ENCODE peak calls at places on chromosomes 7 and 10, in four cellular contexts. Y is WTC11, J is HepG2, S is K562. T is an unnamed sample.

GRCh38 chr10:99532687-99533495 is at the start of gene NKX2-3:
- DNase-seq in Y (peak), J (no peak), S (peak), T (peak)

GRCh38 chr7:1508277-1508758 is 4.1 kb upstream of the INTS1 start:
- DNase-seq in Y (no peak), J (no peak), S (no peak), T (no peak)

GRCh38 chr7:28409716-28410627 is 2.3 kb upstream of the CREB5 start:
- DNase-seq in Y (peak), J (no peak), S (no peak), T (peak)

GRCh38 chr7:26500749-26501352 is 209.2 kb downstream of the SNX10 start:
- DNase-seq in Y (no peak), J (peak), S (no peak), T (no peak)

GRCh38 chr10:31318382-31318853 is 598 bp upstream of the ZEB1 start:
- DNase-seq in Y (peak), J (peak), S (peak), T (peak)

GRCh38 chr10:78177431-78178185 is 143.9 kb downstream of the RPS24 start:
- DNase-seq in Y (no peak), J (no peak), S (no peak), T (no peak)

GRCh38 chr7:67137464-67137863 is 140.8 kb downstream of the TYW1 start:
- DNase-seq in Y (no peak), J (no peak), S (no peak), T (no peak)

GRCh38 chr10:15898046-15898445 is 37.7 kb upstream of the MINDY3 start:
- DNase-seq in Y (no peak), J (no peak), S (peak), T (peak)

GRCh38 chr10:11472158-11472753 is 139.2 kb downstream of the USP6NL start:
- DNase-seq in Y (peak), J (peak), S (peak), T (peak)

GRCh38 chr10:2920638-2921037 is 146.7 kb upstream of the PFKP start:
- DNase-seq in Y (no peak), J (no peak), S (no peak), T (no peak)

GRCh38 chr7:135382162-135382561 is 127.7 kb downstream of the CNOT4 start:
- DNase-seq in Y (no peak), J (no peak), S (no peak), T (no peak)

GRCh38 chr7:3888096-3888495 is 587.0 kb downstream of the SDK1 start:
- DNase-seq in Y (no peak), J (no peak), S (no peak), T (no peak)

GRCh38 chr7:84454174-84454959 is 259.8 kb upstream of the SEMA3A start:
- DNase-seq in Y (no peak), J (no peak), S (no peak), T (no peak)

GRCh38 chr10:21183025-21183424 is 285.9 kb upstream of the NEBL start:
- DNase-seq in Y (no peak), J (no peak), S (no peak), T (no peak)

GRCh38 chr7:14507617-14508016 is 394.9 kb downstream of the DGKB start:
- DNase-seq in Y (no peak), J (no peak), S (no peak), T (no peak)

GRCh38 chr10:8056891-8057331 is 2.4 kb downstream of the GATA3 start:
- DNase-seq in Y (no peak), J (no peak), S (no peak), T (no peak)

GRCh38 chr7:74586258-74587200 is 71.0 kb upstream of the GTF2I start:
- DNase-seq in Y (no peak), J (no peak), S (no peak), T (no peak)

GRCh38 chr7:74585844-74586243 is 71.7 kb upstream of the GTF2I start:
- DNase-seq in Y (no peak), J (no peak), S (no peak), T (no peak)

GRCh38 chr7:74587435-74588126 is 69.9 kb upstream of the GTF2I start:
- DNase-seq in Y (peak), J (no peak), S (peak), T (no peak)

GRCh38 chr7:74590814-74591213 is 66.7 kb upstream of the GTF2I start:
- DNase-seq in Y (no peak), J (no peak), S (no peak), T (no peak)
- TF ChIP-seq ELF4 in Y (no peak), J (no peak), S (no peak), T (no peak)

GRCh38 chr10:114632869-114633715 is 25.0 kb downstream of the ABLIM1 start:
- DNase-seq in Y (no peak), J (peak), S (no peak), T (peak)

GRCh38 chr10:114635797-114636550 is 22.1 kb downstream of the ABLIM1 start:
- DNase-seq in Y (no peak), J (no peak), S (no peak), T (no peak)

GRCh38 chr10:114634607-114634974 is 23.5 kb downstream of the ABLIM1 start:
- DNase-seq in Y (no peak), J (peak), S (peak), T (peak)

GRCh38 chr10:114631678-114632417 is 26.2 kb downstream of the ABLIM1 start:
- DNase-seq in Y (peak), J (peak), S (peak), T (peak)

DNA sequence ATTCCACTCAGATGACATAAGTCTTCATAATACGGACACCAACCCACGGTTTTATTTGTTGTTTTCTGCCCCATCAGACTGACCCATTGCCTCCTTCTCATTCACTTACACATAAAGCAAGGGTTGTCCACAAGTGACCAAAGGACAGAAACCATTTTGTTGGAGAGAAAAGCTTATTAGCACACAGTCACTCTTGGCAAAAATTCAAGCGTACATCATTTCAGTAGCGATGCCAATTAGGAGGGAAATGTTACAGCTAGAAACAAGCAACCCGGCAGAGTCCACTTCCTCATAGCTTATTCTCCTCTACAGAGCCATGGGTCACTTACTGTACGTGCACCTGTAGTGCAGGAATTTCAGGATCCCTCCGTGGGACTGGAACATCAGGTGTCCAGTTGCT is 23.0 kb downstream of the ABLIM1 start:
- DNase-seq in Y (no peak), J (no peak), S (no peak), T (no peak)
- TF ChIP-seq ELF4 in Y (no peak), J (no peak), S (no peak), T (no peak)

DNA sequence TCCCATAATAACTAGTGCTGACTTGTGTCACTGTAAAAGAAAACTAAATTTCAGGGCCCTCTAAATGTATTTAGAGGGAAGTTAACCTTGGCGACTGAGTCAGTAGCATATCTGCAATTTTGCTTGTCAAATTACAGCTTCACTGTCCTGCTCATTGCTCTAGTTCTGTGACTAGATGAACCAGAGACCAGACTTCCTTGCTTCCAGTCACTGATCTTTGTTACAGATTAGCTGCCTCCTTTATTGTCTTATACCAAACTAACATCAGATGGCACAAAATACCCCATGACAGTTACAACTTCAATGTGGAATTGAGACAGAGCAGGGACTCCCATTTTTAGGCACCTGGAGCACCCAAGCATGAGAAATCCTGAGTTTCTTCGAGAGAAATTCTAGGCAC is 79.9 kb upstream of the POM121L12 start:
- DNase-seq in Y (no peak), J (no peak), S (no peak), T (no peak)
- TF ChIP-seq ELF4 in Y (no peak), J (no peak), S (no peak), T (no peak)

DNA sequence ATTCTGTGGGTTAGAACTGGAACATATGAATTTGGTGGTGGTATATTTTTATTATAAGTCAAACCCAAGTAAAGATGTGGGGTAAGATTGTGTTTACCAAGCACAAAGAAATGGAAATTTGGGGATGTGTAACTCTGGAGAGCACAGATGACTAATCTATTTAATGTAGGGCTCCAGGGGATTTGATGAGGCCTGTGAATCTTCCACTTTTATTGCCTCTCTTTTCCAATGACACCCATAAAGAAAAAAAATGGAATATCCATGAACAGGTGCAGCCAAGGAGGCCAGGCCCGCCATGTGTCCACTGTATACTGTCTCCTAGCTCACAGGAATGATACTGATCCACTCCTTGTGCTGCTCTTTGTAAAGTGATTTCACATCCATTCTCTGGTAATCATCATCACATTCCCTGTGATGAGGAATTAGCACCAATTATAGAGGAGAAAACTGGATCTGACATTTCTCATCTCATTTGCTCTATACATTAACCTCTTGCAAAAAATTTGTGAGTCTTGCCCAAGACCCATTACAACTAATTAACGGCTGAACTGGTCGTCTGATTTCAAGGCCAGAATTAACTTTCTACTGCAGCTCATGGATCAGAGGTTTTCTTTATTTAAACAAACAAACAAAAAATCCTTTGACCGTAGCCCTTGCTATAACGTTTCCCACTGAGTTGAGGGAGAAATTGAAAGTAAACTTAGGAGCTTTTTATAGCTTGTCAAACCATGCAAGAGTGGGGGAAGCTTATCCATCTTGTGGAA is 3.0 kb downstream of the SRGN start:
- DNase-seq in Y (no peak), J (no peak), S (no peak), T (no peak)
- TF ChIP-seq ELF4 in Y (no peak), J (no peak), S (no peak), T (no peak)